ENCODE peak calls at places on chromosomes 6 and 20, in seven cellular contexts. One of them, this sample, is unnamed.

GRCh38 chr6:82766476-82766875 is 299.2 kb downstream of the UBE3D start:
- DNase-seq in activated CD8-positive, alpha-beta memory T cell treated with anti-CD3 and anti-CD28 coated beads for 1 hour: no peak
- DNase-seq in iris pigment epithelial cell: no peak
- DNase-seq in activated T-cell treated with anti-CD3 and anti-CD28 coated beads, Interleukin-2, amount 50 U/mL, for 1 hour: no peak
- DNase-seq in activated CD4-positive, alpha-beta T cell treated with anti-CD3 and anti-CD28 coated beads for 24 hours: no peak
- DNase-seq in foreskin fibroblast: no peak
- DNase-seq in neural crest cell: no peak
- DNase-seq in this sample: no peak

GRCh38 chr6:168049277-168049676 is 29.7 kb downstream of the FRMD1 start:
- DNase-seq in activated CD8-positive, alpha-beta memory T cell treated with anti-CD3 and anti-CD28 coated beads for 1 hour: no peak
- DNase-seq in iris pigment epithelial cell: no peak
- DNase-seq in activated T-cell treated with anti-CD3 and anti-CD28 coated beads, Interleukin-2, amount 50 U/mL, for 1 hour: no peak
- DNase-seq in activated CD4-positive, alpha-beta T cell treated with anti-CD3 and anti-CD28 coated beads for 24 hours: no peak
- DNase-seq in foreskin fibroblast: no peak
- DNase-seq in neural crest cell: no peak
- DNase-seq in this sample: no peak

GRCh38 chr6:6712258-6712978 is 123.9 kb downstream of the LY86 start:
- DNase-seq in activated CD8-positive, alpha-beta memory T cell treated with anti-CD3 and anti-CD28 coated beads for 1 hour: no peak
- DNase-seq in iris pigment epithelial cell: peak
- DNase-seq in activated T-cell treated with anti-CD3 and anti-CD28 coated beads, Interleukin-2, amount 50 U/mL, for 1 hour: no peak
- DNase-seq in activated CD4-positive, alpha-beta T cell treated with anti-CD3 and anti-CD28 coated beads for 24 hours: no peak
- DNase-seq in foreskin fibroblast: peak
- DNase-seq in neural crest cell: no peak
- DNase-seq in this sample: peak

GRCh38 chr6:25547797-25548196 is 104.2 kb upstream of the SCGN start:
- DNase-seq in activated CD8-positive, alpha-beta memory T cell treated with anti-CD3 and anti-CD28 coated beads for 1 hour: no peak
- DNase-seq in iris pigment epithelial cell: no peak
- DNase-seq in activated T-cell treated with anti-CD3 and anti-CD28 coated beads, Interleukin-2, amount 50 U/mL, for 1 hour: no peak
- DNase-seq in activated CD4-positive, alpha-beta T cell treated with anti-CD3 and anti-CD28 coated beads for 24 hours: no peak
- DNase-seq in foreskin fibroblast: no peak
- DNase-seq in neural crest cell: no peak
- DNase-seq in this sample: no peak

GRCh38 chr6:22694092-22694724 is 124.8 kb downstream of the HDGFL1 start:
- DNase-seq in activated CD8-positive, alpha-beta memory T cell treated with anti-CD3 and anti-CD28 coated beads for 1 hour: no peak
- DNase-seq in iris pigment epithelial cell: no peak
- DNase-seq in activated T-cell treated with anti-CD3 and anti-CD28 coated beads, Interleukin-2, amount 50 U/mL, for 1 hour: no peak
- DNase-seq in activated CD4-positive, alpha-beta T cell treated with anti-CD3 and anti-CD28 coated beads for 24 hours: no peak
- DNase-seq in foreskin fibroblast: no peak
- DNase-seq in neural crest cell: no peak
- DNase-seq in this sample: no peak

GRCh38 chr20:45907219-45907948 is 4.6 kb downstream of the PLTP start:
- DNase-seq in activated CD8-positive, alpha-beta memory T cell treated with anti-CD3 and anti-CD28 coated beads for 1 hour: no peak
- DNase-seq in iris pigment epithelial cell: no peak
- DNase-seq in activated T-cell treated with anti-CD3 and anti-CD28 coated beads, Interleukin-2, amount 50 U/mL, for 1 hour: no peak
- DNase-seq in activated CD4-positive, alpha-beta T cell treated with anti-CD3 and anti-CD28 coated beads for 24 hours: no peak
- DNase-seq in foreskin fibroblast: no peak
- DNase-seq in neural crest cell: no peak
- DNase-seq in this sample: no peak

GRCh38 chr20:19254086-19254821 is 41.8 kb downstream of the SLC24A3 start:
- DNase-seq in activated CD8-positive, alpha-beta memory T cell treated with anti-CD3 and anti-CD28 coated beads for 1 hour: no peak
- DNase-seq in iris pigment epithelial cell: peak
- DNase-seq in activated T-cell treated with anti-CD3 and anti-CD28 coated beads, Interleukin-2, amount 50 U/mL, for 1 hour: no peak
- DNase-seq in activated CD4-positive, alpha-beta T cell treated with anti-CD3 and anti-CD28 coated beads for 24 hours: no peak
- DNase-seq in foreskin fibroblast: peak
- DNase-seq in neural crest cell: no peak
- DNase-seq in this sample: no peak

GRCh38 chr6:7392402-7392801 is 2.8 kb downstream of the RIOK1 start:
- DNase-seq in activated CD8-positive, alpha-beta memory T cell treated with anti-CD3 and anti-CD28 coated beads for 1 hour: no peak
- DNase-seq in iris pigment epithelial cell: peak
- DNase-seq in activated T-cell treated with anti-CD3 and anti-CD28 coated beads, Interleukin-2, amount 50 U/mL, for 1 hour: no peak
- DNase-seq in activated CD4-positive, alpha-beta T cell treated with anti-CD3 and anti-CD28 coated beads for 24 hours: no peak
- DNase-seq in foreskin fibroblast: peak
- DNase-seq in neural crest cell: no peak
- DNase-seq in this sample: no peak

GRCh38 chr20:7437311-7437710 is 502.9 kb downstream of the HAO1 start:
- DNase-seq in activated CD8-positive, alpha-beta memory T cell treated with anti-CD3 and anti-CD28 coated beads for 1 hour: no peak
- DNase-seq in iris pigment epithelial cell: no peak
- DNase-seq in activated T-cell treated with anti-CD3 and anti-CD28 coated beads, Interleukin-2, amount 50 U/mL, for 1 hour: no peak
- DNase-seq in activated CD4-positive, alpha-beta T cell treated with anti-CD3 and anti-CD28 coated beads for 24 hours: no peak
- DNase-seq in foreskin fibroblast: no peak
- DNase-seq in neural crest cell: no peak
- DNase-seq in this sample: no peak

GRCh38 chr6:118649918-118650499 is 1.4 kb downstream of the CEP85L start:
- DNase-seq in activated CD8-positive, alpha-beta memory T cell treated with anti-CD3 and anti-CD28 coated beads for 1 hour: no peak
- DNase-seq in iris pigment epithelial cell: no peak
- DNase-seq in activated T-cell treated with anti-CD3 and anti-CD28 coated beads, Interleukin-2, amount 50 U/mL, for 1 hour: no peak
- DNase-seq in activated CD4-positive, alpha-beta T cell treated with anti-CD3 and anti-CD28 coated beads for 24 hours: no peak
- DNase-seq in foreskin fibroblast: no peak
- DNase-seq in neural crest cell: no peak
- DNase-seq in this sample: no peak

GRCh38 chr20:32574296-32575226 is 10.6 kb downstream of the NOL4L start:
- DNase-seq in activated CD8-positive, alpha-beta memory T cell treated with anti-CD3 and anti-CD28 coated beads for 1 hour: no peak
- DNase-seq in iris pigment epithelial cell: peak
- DNase-seq in activated T-cell treated with anti-CD3 and anti-CD28 coated beads, Interleukin-2, amount 50 U/mL, for 1 hour: peak
- DNase-seq in activated CD4-positive, alpha-beta T cell treated with anti-CD3 and anti-CD28 coated beads for 24 hours: peak
- DNase-seq in foreskin fibroblast: peak
- DNase-seq in neural crest cell: no peak
- DNase-seq in this sample: no peak

GRCh38 chr6:105545947-105546710 is 143.2 kb upstream of the PREP start:
- DNase-seq in activated CD8-positive, alpha-beta memory T cell treated with anti-CD3 and anti-CD28 coated beads for 1 hour: no peak
- DNase-seq in iris pigment epithelial cell: peak
- DNase-seq in activated T-cell treated with anti-CD3 and anti-CD28 coated beads, Interleukin-2, amount 50 U/mL, for 1 hour: no peak
- DNase-seq in activated CD4-positive, alpha-beta T cell treated with anti-CD3 and anti-CD28 coated beads for 24 hours: no peak
- DNase-seq in foreskin fibroblast: peak
- DNase-seq in neural crest cell: no peak
- DNase-seq in this sample: no peak

GRCh38 chr20:4703281-4703676 is 18.4 kb upstream of the PRND start:
- DNase-seq in activated CD8-positive, alpha-beta memory T cell treated with anti-CD3 and anti-CD28 coated beads for 1 hour: no peak
- DNase-seq in iris pigment epithelial cell: no peak
- DNase-seq in activated T-cell treated with anti-CD3 and anti-CD28 coated beads, Interleukin-2, amount 50 U/mL, for 1 hour: no peak
- DNase-seq in activated CD4-positive, alpha-beta T cell treated with anti-CD3 and anti-CD28 coated beads for 24 hours: no peak
- DNase-seq in foreskin fibroblast: no peak
- DNase-seq in neural crest cell: no peak
- DNase-seq in this sample: no peak

GRCh38 chr6:108650781-108651180 is 90.1 kb downstream of the FOXO3 start:
- DNase-seq in activated CD8-positive, alpha-beta memory T cell treated with anti-CD3 and anti-CD28 coated beads for 1 hour: no peak
- DNase-seq in iris pigment epithelial cell: peak
- DNase-seq in activated T-cell treated with anti-CD3 and anti-CD28 coated beads, Interleukin-2, amount 50 U/mL, for 1 hour: no peak
- DNase-seq in activated CD4-positive, alpha-beta T cell treated with anti-CD3 and anti-CD28 coated beads for 24 hours: no peak
- DNase-seq in foreskin fibroblast: peak
- DNase-seq in neural crest cell: no peak
- DNase-seq in this sample: no peak

GRCh38 chr6:56450882-56451739 is 191.6 kb downstream of the DST start:
- DNase-seq in activated CD8-positive, alpha-beta memory T cell treated with anti-CD3 and anti-CD28 coated beads for 1 hour: no peak
- DNase-seq in iris pigment epithelial cell: peak
- DNase-seq in activated T-cell treated with anti-CD3 and anti-CD28 coated beads, Interleukin-2, amount 50 U/mL, for 1 hour: no peak
- DNase-seq in activated CD4-positive, alpha-beta T cell treated with anti-CD3 and anti-CD28 coated beads for 24 hours: no peak
- DNase-seq in foreskin fibroblast: peak
- DNase-seq in neural crest cell: no peak
- DNase-seq in this sample: no peak

GRCh38 chr20:61218886-61219480 is 33.1 kb upstream of the CDH4 start:
- DNase-seq in activated CD8-positive, alpha-beta memory T cell treated with anti-CD3 and anti-CD28 coated beads for 1 hour: no peak
- DNase-seq in iris pigment epithelial cell: peak
- DNase-seq in activated T-cell treated with anti-CD3 and anti-CD28 coated beads, Interleukin-2, amount 50 U/mL, for 1 hour: no peak
- DNase-seq in activated CD4-positive, alpha-beta T cell treated with anti-CD3 and anti-CD28 coated beads for 24 hours: no peak
- DNase-seq in foreskin fibroblast: peak
- DNase-seq in neural crest cell: no peak
- DNase-seq in this sample: no peak

GRCh38 chr20:56867128-56867527 is 238.0 kb downstream of the TFAP2C start:
- DNase-seq in activated CD8-positive, alpha-beta memory T cell treated with anti-CD3 and anti-CD28 coated beads for 1 hour: no peak
- DNase-seq in iris pigment epithelial cell: no peak
- DNase-seq in activated T-cell treated with anti-CD3 and anti-CD28 coated beads, Interleukin-2, amount 50 U/mL, for 1 hour: no peak
- DNase-seq in activated CD4-positive, alpha-beta T cell treated with anti-CD3 and anti-CD28 coated beads for 24 hours: no peak
- DNase-seq in foreskin fibroblast: no peak
- DNase-seq in neural crest cell: no peak
- DNase-seq in this sample: no peak

GRCh38 chr6:14664616-14665315 is 547.2 kb downstream of the CD83 start:
- DNase-seq in activated CD8-positive, alpha-beta memory T cell treated with anti-CD3 and anti-CD28 coated beads for 1 hour: no peak
- DNase-seq in iris pigment epithelial cell: no peak
- DNase-seq in activated T-cell treated with anti-CD3 and anti-CD28 coated beads, Interleukin-2, amount 50 U/mL, for 1 hour: no peak
- DNase-seq in activated CD4-positive, alpha-beta T cell treated with anti-CD3 and anti-CD28 coated beads for 24 hours: no peak
- DNase-seq in foreskin fibroblast: no peak
- DNase-seq in neural crest cell: peak
- DNase-seq in this sample: no peak

GRCh38 chr6:90468859-90469258 is 118.0 kb downstream of the MAP3K7 start:
- DNase-seq in activated CD8-positive, alpha-beta memory T cell treated with anti-CD3 and anti-CD28 coated beads for 1 hour: no peak
- DNase-seq in iris pigment epithelial cell: no peak
- DNase-seq in activated T-cell treated with anti-CD3 and anti-CD28 coated beads, Interleukin-2, amount 50 U/mL, for 1 hour: no peak
- DNase-seq in activated CD4-positive, alpha-beta T cell treated with anti-CD3 and anti-CD28 coated beads for 24 hours: no peak
- DNase-seq in foreskin fibroblast: no peak
- DNase-seq in neural crest cell: no peak
- DNase-seq in this sample: no peak

GRCh38 chr20:62303327-62304226 is 780 bp downstream of the ADRM1 start:
- DNase-seq in activated CD8-positive, alpha-beta memory T cell treated with anti-CD3 and anti-CD28 coated beads for 1 hour: no peak
- DNase-seq in iris pigment epithelial cell: peak
- DNase-seq in activated T-cell treated with anti-CD3 and anti-CD28 coated beads, Interleukin-2, amount 50 U/mL, for 1 hour: no peak
- DNase-seq in activated CD4-positive, alpha-beta T cell treated with anti-CD3 and anti-CD28 coated beads for 24 hours: no peak
- DNase-seq in foreskin fibroblast: peak
- DNase-seq in neural crest cell: peak
- DNase-seq in this sample: no peak

GRCh38 chr20:3318226-3318884 is 79.4 kb upstream of the SLC4A11 start:
- DNase-seq in activated CD8-positive, alpha-beta memory T cell treated with anti-CD3 and anti-CD28 coated beads for 1 hour: no peak
- DNase-seq in iris pigment epithelial cell: peak
- DNase-seq in activated T-cell treated with anti-CD3 and anti-CD28 coated beads, Interleukin-2, amount 50 U/mL, for 1 hour: no peak
- DNase-seq in activated CD4-positive, alpha-beta T cell treated with anti-CD3 and anti-CD28 coated beads for 24 hours: no peak
- DNase-seq in foreskin fibroblast: no peak
- DNase-seq in neural crest cell: no peak
- DNase-seq in this sample: no peak

GRCh38 chr6:163830641-163831040 is 416.1 kb downstream of the QKI start:
- DNase-seq in activated CD8-positive, alpha-beta memory T cell treated with anti-CD3 and anti-CD28 coated beads for 1 hour: no peak
- DNase-seq in iris pigment epithelial cell: no peak
- DNase-seq in activated T-cell treated with anti-CD3 and anti-CD28 coated beads, Interleukin-2, amount 50 U/mL, for 1 hour: no peak
- DNase-seq in activated CD4-positive, alpha-beta T cell treated with anti-CD3 and anti-CD28 coated beads for 24 hours: no peak
- DNase-seq in foreskin fibroblast: no peak
- DNase-seq in neural crest cell: no peak
- DNase-seq in this sample: no peak

GRCh38 chr6:46638650-46639049 is 14.0 kb downstream of the CYP39A1 start:
- DNase-seq in activated CD8-positive, alpha-beta memory T cell treated with anti-CD3 and anti-CD28 coated beads for 1 hour: no peak
- DNase-seq in iris pigment epithelial cell: no peak
- DNase-seq in activated T-cell treated with anti-CD3 and anti-CD28 coated beads, Interleukin-2, amount 50 U/mL, for 1 hour: no peak
- DNase-seq in activated CD4-positive, alpha-beta T cell treated with anti-CD3 and anti-CD28 coated beads for 24 hours: no peak
- DNase-seq in foreskin fibroblast: no peak
- DNase-seq in neural crest cell: no peak
- DNase-seq in this sample: no peak

GRCh38 chr6:149934249-149935156 is 7.3 kb upstream of the ULBP2 start:
- DNase-seq in activated CD8-positive, alpha-beta memory T cell treated with anti-CD3 and anti-CD28 coated beads for 1 hour: peak
- DNase-seq in iris pigment epithelial cell: peak
- DNase-seq in activated T-cell treated with anti-CD3 and anti-CD28 coated beads, Interleukin-2, amount 50 U/mL, for 1 hour: peak
- DNase-seq in activated CD4-positive, alpha-beta T cell treated with anti-CD3 and anti-CD28 coated beads for 24 hours: peak
- DNase-seq in foreskin fibroblast: peak
- DNase-seq in neural crest cell: peak
- DNase-seq in this sample: no peak

GRCh38 chr20:53801609-53802370 is 208.2 kb upstream of the ZNF217 start:
- DNase-seq in activated CD8-positive, alpha-beta memory T cell treated with anti-CD3 and anti-CD28 coated beads for 1 hour: no peak
- DNase-seq in iris pigment epithelial cell: no peak
- DNase-seq in activated T-cell treated with anti-CD3 and anti-CD28 coated beads, Interleukin-2, amount 50 U/mL, for 1 hour: no peak
- DNase-seq in activated CD4-positive, alpha-beta T cell treated with anti-CD3 and anti-CD28 coated beads for 24 hours: no peak
- DNase-seq in foreskin fibroblast: no peak
- DNase-seq in neural crest cell: no peak
- DNase-seq in this sample: peak

GRCh38 chr20:8057871-8058270 is 38.3 kb upstream of the TMX4 start:
- DNase-seq in activated CD8-positive, alpha-beta memory T cell treated with anti-CD3 and anti-CD28 coated beads for 1 hour: no peak
- DNase-seq in iris pigment epithelial cell: no peak
- DNase-seq in activated T-cell treated with anti-CD3 and anti-CD28 coated beads, Interleukin-2, amount 50 U/mL, for 1 hour: no peak
- DNase-seq in activated CD4-positive, alpha-beta T cell treated with anti-CD3 and anti-CD28 coated beads for 24 hours: no peak
- DNase-seq in foreskin fibroblast: no peak
- DNase-seq in neural crest cell: no peak
- DNase-seq in this sample: no peak

GRCh38 chr6:166546653-166547052 is 39.8 kb downstream of the RAMACL start:
- DNase-seq in activated CD8-positive, alpha-beta memory T cell treated with anti-CD3 and anti-CD28 coated beads for 1 hour: no peak
- DNase-seq in iris pigment epithelial cell: no peak
- DNase-seq in activated T-cell treated with anti-CD3 and anti-CD28 coated beads, Interleukin-2, amount 50 U/mL, for 1 hour: no peak
- DNase-seq in activated CD4-positive, alpha-beta T cell treated with anti-CD3 and anti-CD28 coated beads for 24 hours: no peak
- DNase-seq in foreskin fibroblast: no peak
- DNase-seq in neural crest cell: no peak
- DNase-seq in this sample: no peak

GRCh38 chr20:56689318-56689717 is 60.2 kb downstream of the TFAP2C start:
- DNase-seq in activated CD8-positive, alpha-beta memory T cell treated with anti-CD3 and anti-CD28 coated beads for 1 hour: no peak
- DNase-seq in iris pigment epithelial cell: peak
- DNase-seq in activated T-cell treated with anti-CD3 and anti-CD28 coated beads, Interleukin-2, amount 50 U/mL, for 1 hour: no peak
- DNase-seq in activated CD4-positive, alpha-beta T cell treated with anti-CD3 and anti-CD28 coated beads for 24 hours: no peak
- DNase-seq in foreskin fibroblast: peak
- DNase-seq in neural crest cell: no peak
- DNase-seq in this sample: no peak

GRCh38 chr6:165876568-165876967 is 213.5 kb upstream of the PDE10A start:
- DNase-seq in activated CD8-positive, alpha-beta memory T cell treated with anti-CD3 and anti-CD28 coated beads for 1 hour: no peak
- DNase-seq in iris pigment epithelial cell: peak
- DNase-seq in activated T-cell treated with anti-CD3 and anti-CD28 coated beads, Interleukin-2, amount 50 U/mL, for 1 hour: no peak
- DNase-seq in activated CD4-positive, alpha-beta T cell treated with anti-CD3 and anti-CD28 coated beads for 24 hours: no peak
- DNase-seq in foreskin fibroblast: no peak
- DNase-seq in neural crest cell: no peak
- DNase-seq in this sample: peak

GRCh38 chr20:62640870-62641748 is 1.2 kb upstream of the SLCO4A1 start:
- DNase-seq in activated CD8-positive, alpha-beta memory T cell treated with anti-CD3 and anti-CD28 coated beads for 1 hour: no peak
- DNase-seq in iris pigment epithelial cell: no peak
- DNase-seq in activated T-cell treated with anti-CD3 and anti-CD28 coated beads, Interleukin-2, amount 50 U/mL, for 1 hour: no peak
- DNase-seq in activated CD4-positive, alpha-beta T cell treated with anti-CD3 and anti-CD28 coated beads for 24 hours: no peak
- DNase-seq in foreskin fibroblast: no peak
- DNase-seq in neural crest cell: no peak
- DNase-seq in this sample: no peak

GRCh38 chr6:14791525-14791924 is 454.3 kb upstream of the JARID2 start:
- DNase-seq in activated CD8-positive, alpha-beta memory T cell treated with anti-CD3 and anti-CD28 coated beads for 1 hour: no peak
- DNase-seq in iris pigment epithelial cell: no peak
- DNase-seq in activated T-cell treated with anti-CD3 and anti-CD28 coated beads, Interleukin-2, amount 50 U/mL, for 1 hour: no peak
- DNase-seq in activated CD4-positive, alpha-beta T cell treated with anti-CD3 and anti-CD28 coated beads for 24 hours: no peak
- DNase-seq in foreskin fibroblast: peak
- DNase-seq in neural crest cell: no peak
- DNase-seq in this sample: no peak